ENCODE peak calls at places on chromosomes 3 and 15, in seven cellular contexts. X, O, M, G, Q, W and K are unnamed samples.

GRCh38 chr15:63080638-63081250 is 38.2 kb downstream of the TPM1 start:
- DNase-seq in G (no peak), O (no peak), W (peak; percentile 30), M (no peak), Q (no peak), X (no peak), K (no peak)

GRCh38 chr15:32700501-32701150 is 17.2 kb upstream of the GREM1 start:
- DNase-seq in O (no peak), G (no peak), M (no peak), Q (no peak), W (no peak), X (no peak), K (peak; percentile 32)

GRCh38 chr15:94287794-94288246 is 56.5 kb downstream of the MCTP2 start:
- DNase-seq in X (peak; percentile 62), Q (no peak), W (no peak), M (no peak), G (no peak), O (no peak), K (no peak)

GRCh38 chr3:52367891-52368880 is 52.1 kb downstream of the DNAH1 start:
- DNase-seq in Q (no peak), G (no peak), M (no peak), X (no peak), O (no peak), W (no peak), K (no peak)

GRCh38 chr15:31974855-31975421 is 55.4 kb upstream of the CHRNA7 start:
- DNase-seq in X (no peak), Q (no peak), M (peak; percentile 11), O (no peak), G (peak; percentile 73), W (no peak), K (no peak)

GRCh38 chr3:117393801-117394200 is 684.2 kb downstream of the TUSC7 start:
- DNase-seq in O (no peak), W (no peak), X (no peak), Q (no peak), G (no peak), M (no peak), K (no peak)

GRCh38 chr3:195263925-195264575 is 6.9 kb downstream of the XXYLT1 start:
- DNase-seq in M (no peak), X (no peak), G (no peak), O (no peak), W (no peak), Q (no peak), K (no peak)

GRCh38 chr3:113867506-113867905 is 28.9 kb downstream of the GRAMD1C start:
- DNase-seq in Q (no peak), G (no peak), W (no peak), X (no peak), O (no peak), M (peak; percentile 65), K (peak; percentile 81)

DNA sequence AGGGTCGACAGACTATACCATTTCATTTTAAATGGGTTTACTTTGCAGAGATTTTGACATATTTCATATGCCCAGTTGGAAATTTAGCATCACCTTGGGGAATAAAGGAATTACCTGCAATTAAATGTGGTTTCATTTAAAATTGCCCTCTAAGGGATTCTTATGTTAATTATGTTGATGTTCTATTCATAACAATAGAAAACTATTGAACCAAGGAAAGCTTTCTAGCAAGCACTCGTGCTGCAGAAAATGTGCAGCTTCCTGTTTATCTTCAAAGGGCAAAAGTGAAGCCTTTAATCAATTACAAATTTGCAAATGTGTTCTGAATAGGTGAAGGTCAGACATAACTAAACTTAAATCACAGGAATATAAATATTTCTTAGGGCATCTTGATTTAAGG is 352.1 kb downstream of the CHST2 start:
- DNase-seq in O (no peak), W (no peak), Q (no peak), G (no peak), X (no peak), M (no peak), K (no peak)
- TF ChIP-seq CTCF in O (no peak), W (no peak), Q (no peak), G (no peak), X (no peak), M (no peak), K (no peak)

DNA sequence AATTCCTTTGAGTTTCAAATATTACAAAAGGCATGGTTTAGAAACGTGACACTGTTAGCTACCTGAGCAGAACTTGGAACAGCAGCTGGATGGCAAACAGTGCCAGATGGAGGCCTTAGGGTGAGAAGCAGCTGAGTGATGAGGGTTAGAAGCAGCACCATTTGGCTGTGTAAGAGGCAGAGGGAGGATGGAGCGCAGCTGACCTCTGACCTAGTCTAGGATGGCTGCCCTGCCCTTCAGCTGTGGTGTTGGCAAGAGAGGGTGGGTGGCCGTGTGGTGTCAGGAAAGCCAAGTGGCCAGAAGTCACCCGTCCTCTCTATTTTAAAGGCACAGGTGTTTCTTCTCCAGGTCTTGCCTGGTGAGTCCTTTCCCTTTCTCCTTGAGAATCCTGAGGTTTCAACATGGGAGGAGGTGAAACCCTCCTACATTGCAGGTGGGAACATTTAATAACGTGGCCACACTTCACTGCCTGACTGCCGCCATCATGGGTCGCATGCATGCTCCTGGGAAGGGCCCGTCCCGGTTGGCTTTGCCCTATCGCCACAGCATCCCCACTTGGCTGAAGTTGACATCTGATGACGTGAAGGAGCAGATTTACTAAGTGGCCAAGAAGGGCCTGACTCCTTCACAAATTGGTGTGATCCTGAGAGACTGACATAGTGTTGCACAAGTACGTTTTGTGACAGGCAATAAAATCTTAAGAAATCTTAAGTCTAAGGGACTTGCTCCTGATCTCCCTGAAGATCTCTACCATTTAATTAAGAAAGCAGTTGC is 17.6 kb downstream of the BCL2L10 start:
- DNase-seq in M (no peak), W (no peak), Q (no peak), G (no peak), X (no peak), O (no peak), K (no peak)
- TF ChIP-seq CTCF in M (no peak), W (no peak), Q (no peak), G (no peak), X (no peak), O (no peak), K (no peak)

DNA sequence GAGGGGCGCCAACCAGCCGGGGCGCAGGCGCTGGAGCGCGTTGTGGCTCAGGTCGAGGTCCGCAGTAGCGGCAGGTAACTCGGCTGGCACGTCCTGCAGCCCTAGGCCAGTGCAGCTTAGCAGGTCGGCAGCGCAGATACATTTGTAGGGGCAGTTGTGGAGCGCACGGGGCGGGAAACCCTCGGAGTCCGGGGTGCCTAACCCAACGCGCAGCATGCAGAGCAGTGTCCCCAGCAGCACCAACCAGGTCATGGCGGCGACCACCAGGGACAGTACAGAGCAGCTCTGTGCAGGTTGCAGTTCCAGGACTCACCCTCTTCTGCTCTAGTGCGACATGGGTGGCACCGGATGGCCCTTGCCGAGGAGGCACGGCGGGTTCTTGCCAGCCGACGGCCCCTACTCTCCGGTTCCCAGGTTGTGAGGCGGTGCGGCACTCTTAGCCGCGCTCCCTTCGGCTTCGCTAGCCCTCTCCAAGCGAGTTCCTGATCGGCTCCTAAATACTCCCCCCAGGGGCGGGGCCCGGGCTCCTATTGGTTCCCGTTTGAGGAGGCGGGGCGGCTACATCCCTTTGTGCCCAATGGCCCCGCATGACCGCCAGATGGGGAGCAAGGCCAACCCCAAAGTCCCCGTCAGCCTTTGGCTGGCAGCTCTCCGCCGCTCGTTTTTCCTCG is at the start of gene AMIGO3:
- DNase-seq in Q (peak; percentile 96), M (peak; percentile 89), O (peak; percentile 71), X (peak; percentile 93), W (peak; percentile 91), G (peak; percentile 90), K (peak; percentile 78)
- TF ChIP-seq CTCF in Q (peak; percentile 61), M (peak; percentile 39), O (peak; percentile 47), X (peak; percentile 79), W (peak; percentile 60), G (peak; percentile 73), K (peak; percentile 73)

GRCh38 chr3:143627336-143627735 is 220.9 kb downstream of the SLC9A9 start:
- DNase-seq in O (no peak), Q (no peak), G (no peak), M (peak; percentile 77), X (no peak), W (no peak), K (no peak)
- TF ChIP-seq CTCF in O (no peak), Q (no peak), G (no peak), M (no peak), X (no peak), W (no peak), K (no peak)

DNA sequence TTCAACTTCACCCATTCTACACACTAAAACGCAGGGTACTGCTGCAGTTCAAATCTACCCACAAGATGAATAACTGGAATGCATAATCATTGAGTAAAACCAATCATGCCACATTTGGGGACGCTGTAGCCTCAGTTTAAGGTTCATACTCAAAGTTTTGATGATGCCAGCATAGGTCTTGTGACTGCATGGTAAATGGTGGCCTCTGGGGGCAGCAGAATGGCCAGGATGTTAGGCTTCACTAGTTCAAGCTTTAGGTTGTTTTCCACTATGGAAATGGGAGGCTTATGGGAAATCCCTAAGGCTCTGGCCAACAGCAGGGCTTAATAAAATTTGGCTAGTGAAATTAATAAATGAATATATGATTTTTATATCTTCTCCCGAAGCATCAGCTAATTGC is 104.3 kb upstream of the TSC22D2 start:
- DNase-seq in O (no peak), G (no peak), X (no peak), W (no peak), M (peak; percentile 23), Q (no peak), K (no peak)
- TF ChIP-seq CTCF in O (peak; percentile 6), G (peak; percentile 50), X (peak; percentile 17), W (no peak), M (peak; percentile 41), Q (peak; percentile 20), K (peak; percentile 33)

DNA sequence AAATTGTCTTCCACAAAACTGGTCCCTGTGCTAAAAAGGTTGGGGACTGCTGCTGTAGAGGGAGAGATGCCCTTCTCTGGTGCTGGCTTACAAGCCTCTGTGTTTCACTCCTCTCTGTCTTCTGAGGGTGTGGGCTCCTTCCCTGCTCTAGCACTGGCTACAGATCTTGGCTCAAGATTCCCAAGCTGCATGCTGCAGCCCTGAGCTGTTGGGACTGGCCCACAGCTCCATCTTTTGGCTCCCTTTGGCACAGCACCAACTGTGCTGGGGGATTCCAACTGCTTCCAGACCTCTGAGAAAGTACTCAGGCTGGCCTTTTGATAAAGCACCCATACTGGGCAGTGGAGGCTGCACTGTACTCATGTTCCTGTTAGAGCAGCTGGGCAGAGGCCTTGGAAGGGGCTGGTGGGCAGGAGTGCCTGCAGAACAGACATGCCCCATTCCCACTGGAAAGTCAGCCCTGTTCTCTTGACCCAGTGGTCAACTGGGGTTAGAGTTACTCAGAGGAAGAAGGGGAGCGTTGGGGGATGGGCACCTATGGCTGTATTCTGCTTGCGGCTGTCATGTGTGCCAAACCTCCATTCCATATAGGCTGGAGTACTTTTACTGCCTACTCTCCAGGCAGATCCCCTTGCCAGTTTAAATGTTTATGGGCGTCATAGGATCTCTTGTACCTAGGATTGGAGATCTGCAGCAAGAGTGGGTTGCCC is 55.7 kb downstream of the GALK2 start:
- DNase-seq in M (peak; percentile 31), G (peak; percentile 18), O (no peak), W (no peak), Q (no peak), X (no peak), K (peak; percentile 10)
- TF ChIP-seq CTCF in M (no peak), G (peak; percentile 47), O (no peak), W (no peak), Q (no peak), X (no peak), K (peak; percentile 16)

GRCh38 chr15:78315686-78316085 is 16.3 kb upstream of the SKIC8 start:
- DNase-seq in O (no peak), X (no peak), Q (no peak), W (no peak), M (no peak), G (peak; percentile 49), K (no peak)
- TF ChIP-seq CTCF in O (peak; percentile 53), X (no peak), Q (no peak), W (no peak), M (no peak), G (peak; percentile 52), K (peak; percentile 54)

GRCh38 chr3:64501298-64501906 is 186.4 kb downstream of the ADAMTS9 start:
- DNase-seq in X (no peak), O (peak; percentile 10), M (no peak), Q (no peak), W (no peak), G (no peak), K (no peak)
- TF ChIP-seq CTCF in X (no peak), O (no peak), M (no peak), Q (no peak), W (no peak), G (no peak), K (no peak)